ENCODE peak calls at places on chromosomes 16 and 17, in six cellular contexts. M is C1 segment of cervical spinal cord; Z is hepatocyte; S is SK-N-MC; Q is CD8-positive, alpha-beta memory T cell; G is WTC11. X is an unnamed sample.

GRCh38 chr16:4093495-4094137 is 22.6 kb downstream of the ADCY9 start:
- DNase-seq in M (no peak), Z (no peak), S (no peak), Q (no peak), G (no peak), X (no peak)

GRCh38 chr17:59863607-59864006 is 29.1 kb downstream of the TUBD1 start:
- DNase-seq in M (no peak), Z (no peak), S (no peak), Q (no peak), G (no peak), X (no peak)

GRCh38 chr16:87829988-87830672 is 39.2 kb downstream of the SLC7A5 start:
- DNase-seq in M (no peak), Z (no peak), S (no peak), Q (no peak), G (no peak), X (no peak)

GRCh38 chr16:69924041-69924775 is 26.9 kb upstream of the CLEC18A start:
- DNase-seq in M (no peak), Z (no peak), S (no peak), Q (no peak), G (no peak), X (no peak)

GRCh38 chr16:87806246-87806607 is 40.4 kb upstream of the KLHDC4 start:
- DNase-seq in M (no peak), Z (no peak), S (no peak), Q (no peak), G (no peak), X (peak; percentile 27)

GRCh38 chr16:63655846-63656245 is 1466.0 kb downstream of the CDH11 start:
- DNase-seq in M (no peak), Z (no peak), S (no peak), Q (no peak), G (no peak), X (no peak)

GRCh38 chr16:50368410-50369132 is at the start of gene BRD7:
- DNase-seq in M (no peak), Z (peak; percentile 91), S (no peak), Q (peak; percentile 67), G (peak; percentile 51), X (peak; percentile 52)

GRCh38 chr17:14873996-14874395 is 391.1 kb downstream of the PMP22 start:
- DNase-seq in M (no peak), Z (no peak), S (no peak), Q (no peak), G (no peak), X (no peak)

GRCh38 chr17:11583306-11583992 is 14.8 kb upstream of the DNAH9 start:
- DNase-seq in M (no peak), Z (no peak), S (no peak), Q (no peak), G (no peak), X (no peak)

GRCh38 chr17:50817142-50817751 is 18.1 kb upstream of the WFIKKN2 start:
- DNase-seq in M (no peak), Z (peak; percentile 48), S (no peak), Q (peak; percentile 48), G (peak; percentile 55), X (no peak)

GRCh38 chr16:57689772-57690558 is 4.6 kb upstream of the DRC7 start:
- DNase-seq in M (no peak), Z (no peak), S (no peak), Q (peak; percentile 73), G (no peak), X (no peak)

GRCh38 chr17:81252336-81253329 is 13.5 kb downstream of the NDUFAF8 start:
- DNase-seq in M (no peak), Z (no peak), S (no peak), Q (no peak), G (no peak), X (no peak)

GRCh38 chr16:81549547-81550411 is 105.2 kb downstream of the CMIP start:
- DNase-seq in M (no peak), Z (no peak), S (no peak), Q (no peak), G (no peak), X (no peak)

GRCh38 chr17:81419333-81419885 is 24.2 kb downstream of the BAHCC1 start:
- DNase-seq in M (no peak), Z (peak; percentile 89), S (peak; percentile 87), Q (no peak), G (no peak), X (peak; percentile 78)

GRCh38 chr16:69566437-69567030 is 768 bp downstream of the NFAT5 start:
- DNase-seq in M (no peak), Z (peak; percentile 72), S (no peak), Q (no peak), G (peak; percentile 46), X (peak; percentile 59)

GRCh38 chr16:55567382-55567781 is 898 bp downstream of the CAPNS2 start:
- DNase-seq in M (no peak), Z (peak; percentile 23), S (no peak), Q (no peak), G (no peak), X (peak; percentile 60)

GRCh38 chr16:58515871-58516767 is 802 bp downstream of the SETD6 start:
- DNase-seq in M (no peak), Z (peak; percentile 53), S (no peak), Q (peak; percentile 58), G (peak; percentile 41), X (no peak)

GRCh38 chr17:46822388-46822921 is 4.0 kb upstream of the WNT3 start:
- DNase-seq in M (no peak), Z (no peak), S (no peak), Q (no peak), G (peak; percentile 88), X (no peak)

GRCh38 chr17:44311562-44312181 is 3.3 kb downstream of the RUNDC3A start:
- DNase-seq in M (no peak), Z (no peak), S (no peak), Q (no peak), G (no peak), X (no peak)

GRCh38 chr16:12262454-12263180 is 286.1 kb downstream of the SNX29 start:
- DNase-seq in M (no peak), Z (no peak), S (no peak), Q (no peak), G (no peak), X (no peak)

GRCh38 chr17:38886643-38887010 is 16.8 kb downstream of the LASP1 start:
- DNase-seq in M (no peak), Z (no peak), S (no peak), Q (no peak), G (no peak), X (no peak)

GRCh38 chr16:30151091-30151490 is 28.1 kb upstream of the MAPK3 start:
- DNase-seq in M (no peak), Z (no peak), S (no peak), Q (no peak), G (no peak), X (no peak)

GRCh38 chr16:50692999-50693781 is at the start of gene NOD2:
- DNase-seq in M (no peak), Z (peak; percentile 34), S (no peak), Q (peak; percentile 22), G (peak; percentile 52), X (peak; percentile 24)

GRCh38 chr17:18041776-18042175 is 2.6 kb downstream of the GID4 start:
- DNase-seq in M (no peak), Z (no peak), S (no peak), Q (no peak), G (no peak), X (peak; percentile 88)

GRCh38 chr17:81431545-81432482 is 36.6 kb downstream of the BAHCC1 start:
- DNase-seq in M (no peak), Z (no peak), S (no peak), Q (no peak), G (no peak), X (no peak)

GRCh38 chr17:58329808-58330543 is 1.4 kb upstream of the TSPOAP1 start:
- DNase-seq in M (no peak), Z (no peak), S (no peak), Q (no peak), G (no peak), X (no peak)

GRCh38 chr17:55540414-55541091 is 29.3 kb upstream of the SMIM36 start:
- DNase-seq in M (no peak), Z (peak; percentile 11), S (no peak), Q (no peak), G (no peak), X (peak; percentile 73)

GRCh38 chr17:20733923-20734322 is 154.4 kb downstream of the CDRT15L2 start:
- DNase-seq in M (no peak), Z (no peak), S (no peak), Q (no peak), G (no peak), X (no peak)

GRCh38 chr17:5584383-5584951 is at the start of gene NLRP1:
- DNase-seq in M (no peak), Z (peak; percentile 28), S (peak; percentile 40), Q (peak; percentile 97), G (no peak), X (peak; percentile 95)